ENCODE peak calls at places on chromosome 18, in four cellular contexts. One of them, this sample, is unnamed.

GRCh38 chr18:49584431-49584830 is 22.6 kb downstream of the LIPG start:
- DNase-seq in tibial nerve: no peak
- DNase-seq in H1: no peak
- DNase-seq in A549: no peak
- DNase-seq in this sample: no peak

GRCh38 chr18:26746284-26747130 is 119.0 kb downstream of the AQP4 start:
- DNase-seq in tibial nerve: no peak
- DNase-seq in A549: peak; percentile 58
- DNase-seq in H1: no peak
- DNase-seq in this sample: no peak

GRCh38 chr18:43420091-43420490 is 142.8 kb upstream of the SYT4 start:
- DNase-seq in H1: no peak
- DNase-seq in tibial nerve: no peak
- DNase-seq in A549: no peak
- DNase-seq in this sample: no peak

GRCh38 chr18:36934884-36935283 is 106.0 kb downstream of the KIAA1328 start:
- DNase-seq in A549: no peak
- DNase-seq in H1: no peak
- DNase-seq in tibial nerve: no peak
- DNase-seq in this sample: no peak

GRCh38 chr18:3623769-3624545 is 174.0 kb downstream of the TGIF1 start:
- DNase-seq in tibial nerve: peak; percentile 50
- DNase-seq in A549: peak; percentile 99
- DNase-seq in H1: no peak
- DNase-seq in this sample: peak; percentile 86

GRCh38 chr18:63025251-63025710 is 294.3 kb downstream of the BCL2 start:
- DNase-seq in H1: no peak
- DNase-seq in tibial nerve: no peak
- DNase-seq in A549: peak; percentile 5
- DNase-seq in this sample: no peak

GRCh38 chr18:53984021-53984420 is 240.4 kb downstream of the MBD2 start:
- DNase-seq in H1: no peak
- DNase-seq in A549: no peak
- DNase-seq in tibial nerve: no peak
- DNase-seq in this sample: no peak

GRCh38 chr18:6627621-6628020 is 101.9 kb upstream of the ARHGAP28 start:
- DNase-seq in tibial nerve: no peak
- DNase-seq in H1: no peak
- DNase-seq in A549: no peak
- DNase-seq in this sample: no peak

GRCh38 chr18:77653792-77654191 is 404.1 kb downstream of the GALR1 start:
- DNase-seq in tibial nerve: no peak
- DNase-seq in H1: no peak
- DNase-seq in A549: no peak
- DNase-seq in this sample: no peak

GRCh38 chr18:74249181-74249968 is 42.4 kb downstream of the CYB5A start:
- DNase-seq in A549: peak; percentile 82
- DNase-seq in tibial nerve: peak; percentile 54
- DNase-seq in H1: no peak
- DNase-seq in this sample: peak; percentile 65

GRCh38 chr18:74155276-74155675 is 7.0 kb downstream of the TIMM21 start:
- DNase-seq in A549: no peak
- DNase-seq in tibial nerve: no peak
- DNase-seq in H1: no peak
- DNase-seq in this sample: no peak

GRCh38 chr18:3454365-3455089 is 4.6 kb downstream of the TGIF1 start:
- DNase-seq in tibial nerve: peak; percentile 72
- DNase-seq in A549: peak; percentile 80
- DNase-seq in H1: no peak
- DNase-seq in this sample: no peak

GRCh38 chr18:6557470-6558245 is 142.9 kb upstream of the L3MBTL4 start:
- DNase-seq in H1: no peak
- DNase-seq in tibial nerve: peak; percentile 37
- DNase-seq in A549: no peak
- DNase-seq in this sample: peak; percentile 70

DNA sequence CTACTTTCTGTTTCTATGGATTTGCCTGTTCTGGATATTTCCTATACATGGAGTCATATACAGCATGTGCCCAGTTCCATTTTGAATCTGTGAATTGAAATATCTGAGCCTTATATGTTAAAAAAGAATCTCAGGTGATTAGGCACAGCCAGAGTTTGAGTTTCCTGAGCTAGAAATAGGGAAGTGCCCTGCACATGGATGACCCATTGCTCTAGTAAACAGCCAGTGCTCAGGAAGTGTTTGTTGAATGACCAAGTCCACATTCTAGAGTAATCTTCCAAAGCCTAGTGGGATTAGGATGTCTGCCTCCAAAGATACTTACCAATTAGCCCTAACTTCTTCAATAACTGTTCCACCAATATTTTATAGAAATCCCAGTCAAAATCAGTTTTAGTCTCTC is 165.8 kb downstream of the SETBP1 start:
- DNase-seq in A549: no peak
- DNase-seq in H1: no peak
- DNase-seq in tibial nerve: no peak
- DNase-seq in this sample: no peak
- H3K4me1 ChIP-seq in A549: no peaks in the 10 kb centered on the region
- H3K4me1 ChIP-seq in H1: no peaks in the 10 kb centered on the region
- H3K4me1 ChIP-seq in tibial nerve: no peaks in the 10 kb centered on the region
- H3K4me1 ChIP-seq in this sample: no peaks in the 10 kb centered on the region

GRCh38 chr18:11950824-11951223 is 30.5 kb upstream of the IMPA2 start:
- DNase-seq in A549: no peak
- DNase-seq in tibial nerve: no peak
- DNase-seq in H1: no peak
- DNase-seq in this sample: no peak

GRCh38 chr18:11955299-11956029 is 25.8 kb upstream of the IMPA2 start:
- DNase-seq in A549: peak; percentile 79
- DNase-seq in H1: no peak
- DNase-seq in tibial nerve: no peak
- DNase-seq in this sample: no peak

GRCh38 chr18:11956371-11957308 is 24.7 kb upstream of the IMPA2 start:
- DNase-seq in A549: no peak
- DNase-seq in H1: no peak
- DNase-seq in tibial nerve: no peak
- DNase-seq in this sample: no peak

GRCh38 chr18:11951390-11951851 is 29.9 kb upstream of the IMPA2 start:
- DNase-seq in tibial nerve: no peak
- DNase-seq in H1: no peak
- DNase-seq in A549: no peak
- DNase-seq in this sample: no peak

GRCh38 chr18:11953113-11953512 is 28.2 kb upstream of the IMPA2 start:
- DNase-seq in tibial nerve: no peak
- DNase-seq in A549: no peak
- DNase-seq in H1: no peak
- DNase-seq in this sample: no peak
- TF ChIP-seq EP300 in tibial nerve: no peak
- TF ChIP-seq EP300 in A549: no peak
- TF ChIP-seq EP300 in H1: no peak
- TF ChIP-seq EP300 in this sample: no peak

DNA sequence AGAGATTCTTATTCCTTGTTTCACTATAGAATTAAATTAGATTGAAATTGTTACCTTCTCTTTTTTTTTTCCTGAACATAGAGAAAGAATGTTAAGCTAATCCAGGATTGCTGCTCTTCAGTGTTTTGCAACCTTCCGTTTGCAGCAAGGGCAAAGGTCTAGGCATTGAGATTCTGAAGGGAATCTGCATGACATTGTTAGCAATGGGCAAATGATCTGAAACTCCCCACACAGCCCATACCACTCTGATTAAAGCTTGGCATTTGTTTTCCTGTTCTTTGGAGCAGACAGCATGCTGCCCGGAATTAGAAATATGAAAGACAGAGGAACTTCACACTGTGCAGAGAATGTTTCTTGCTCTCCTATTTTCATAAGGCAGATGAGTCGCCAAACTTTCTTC is 551.8 kb downstream of the SOCS6 start:
- DNase-seq in tibial nerve: no peak
- DNase-seq in H1: no peak
- DNase-seq in A549: no peak
- DNase-seq in this sample: no peak
- H3K27ac ChIP-seq in tibial nerve: no peak overlapping the region
- H3K27ac ChIP-seq in H1: no peak overlapping the region
- H3K27ac ChIP-seq in A549: no peak overlapping the region
- H3K27ac ChIP-seq in this sample: no peak overlapping the region

GRCh38 chr18:4869101-4869500 is 328.0 kb downstream of the AKAIN1 start:
- DNase-seq in A549: no peak
- DNase-seq in tibial nerve: no peak
- DNase-seq in H1: no peak
- DNase-seq in this sample: no peak
- H3K4me1 ChIP-seq in A549: no peaks in the 10 kb centered on the region
- H3K4me1 ChIP-seq in tibial nerve: no peaks in the 10 kb centered on the region
- H3K4me1 ChIP-seq in H1: peaks cover 2% of the 10 kb centered on the region
- H3K4me1 ChIP-seq in this sample: no peaks in the 10 kb centered on the region

GRCh38 chr18:1014951-1015627 is 110.4 kb downstream of the ADCYAP1 start:
- DNase-seq in H1: no peak
- DNase-seq in tibial nerve: no peak
- DNase-seq in A549: no peak
- DNase-seq in this sample: no peak
- TF ChIP-seq EP300 in H1: no peak
- TF ChIP-seq EP300 in tibial nerve: no peak
- TF ChIP-seq EP300 in A549: no peak
- TF ChIP-seq EP300 in this sample: no peak

GRCh38 chr18:44681611-44682010 is 923 bp downstream of the SETBP1 start:
- DNase-seq in H1: no peak
- DNase-seq in tibial nerve: no peak
- DNase-seq in A549: no peak
- DNase-seq in this sample: no peak
- H3K27ac ChIP-seq in H1: no peak overlapping the region
- H3K27ac ChIP-seq in tibial nerve: no peak overlapping the region
- H3K27ac ChIP-seq in A549: no peak overlapping the region
- H3K27ac ChIP-seq in this sample: peak overlapping the region; percentile 98

DNA sequence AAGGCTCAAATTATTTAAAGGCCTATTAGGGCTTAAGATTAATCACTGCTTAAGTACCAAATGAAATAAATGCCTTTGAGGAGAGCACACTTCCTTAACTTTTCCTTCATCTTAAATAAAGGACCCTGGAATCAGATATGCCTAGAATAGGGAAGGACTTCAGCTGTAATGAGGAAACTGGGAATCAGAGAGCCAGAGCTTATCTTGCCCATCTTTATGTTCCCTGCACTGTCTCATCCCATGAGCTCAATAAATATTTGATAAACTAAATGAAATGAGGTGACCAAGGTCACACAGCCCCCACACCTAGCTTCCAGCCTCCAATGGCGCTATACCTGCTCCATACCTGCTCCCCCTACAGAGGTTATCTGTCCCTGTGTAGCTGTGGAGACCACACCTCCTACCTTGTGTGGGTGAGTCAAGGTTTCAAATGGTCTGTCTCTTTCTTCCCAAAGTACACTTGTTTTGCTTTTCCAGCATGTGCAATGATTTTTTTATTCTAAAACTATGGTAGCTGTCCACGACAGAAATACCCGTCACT is 23.4 kb upstream of the NEDD4L start:
- DNase-seq in tibial nerve: no peak
- DNase-seq in H1: no peak
- DNase-seq in A549: no peak
- DNase-seq in this sample: no peak
- H3K4me1 ChIP-seq in tibial nerve: peaks cover 7% of the 10 kb centered on the region
- H3K4me1 ChIP-seq in H1: no peaks in the 10 kb centered on the region
- H3K4me1 ChIP-seq in A549: peaks cover 10% of the 10 kb centered on the region
- H3K4me1 ChIP-seq in this sample: no peaks in the 10 kb centered on the region

DNA sequence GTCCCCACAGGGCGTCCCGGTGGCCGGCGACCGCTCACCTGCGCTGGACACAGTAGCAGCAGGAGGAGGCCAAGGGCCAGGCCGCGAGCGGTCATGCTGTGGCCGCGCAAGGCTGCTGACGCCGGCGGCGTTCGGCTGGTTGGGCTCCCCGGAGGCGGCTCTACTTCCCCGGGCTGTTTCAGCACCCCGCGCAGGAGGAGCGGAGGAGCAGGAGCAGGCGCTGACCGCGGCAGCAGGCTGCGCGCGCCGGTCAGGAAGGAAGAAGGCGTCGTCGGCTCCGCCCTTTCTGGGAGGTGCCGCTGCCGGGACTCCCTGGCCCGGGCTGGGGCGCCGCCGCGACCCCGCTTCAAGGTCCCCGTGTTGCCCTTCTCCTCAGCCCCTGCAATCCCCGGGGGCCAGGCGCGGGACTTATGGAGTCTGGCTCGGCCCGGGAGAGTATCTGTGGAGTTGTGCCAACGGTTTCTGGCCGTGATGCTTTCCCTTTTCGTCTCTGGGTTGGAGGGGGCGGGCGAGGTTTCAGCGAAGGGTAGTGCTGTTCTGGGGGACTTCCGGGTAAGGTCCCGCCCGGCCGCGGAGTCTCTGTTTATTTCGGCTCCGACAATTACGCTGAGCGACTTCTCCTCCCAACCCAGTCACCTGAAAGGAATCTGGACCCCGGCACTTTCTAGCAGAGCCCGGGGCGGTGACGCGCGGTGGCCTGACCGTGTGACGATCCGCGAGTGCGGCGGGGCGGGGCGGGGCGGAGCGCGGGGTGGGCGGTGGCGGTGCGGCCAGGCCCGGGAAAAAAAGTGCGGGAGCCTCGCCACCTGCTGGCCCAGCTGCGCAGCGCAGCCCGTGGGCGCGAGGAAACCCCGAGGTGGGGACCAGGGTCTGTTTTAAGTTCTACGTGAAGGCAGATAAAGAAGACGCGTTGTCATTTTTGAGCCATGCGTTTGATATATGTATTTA is at the start of gene NPC1:
- DNase-seq in tibial nerve: peak; percentile 84
- DNase-seq in H1: peak; percentile 60
- DNase-seq in A549: peak; percentile 92
- DNase-seq in this sample: peak; percentile 96
- TF ChIP-seq EP300 in tibial nerve: peak; percentile 98
- TF ChIP-seq EP300 in H1: peak; percentile 37
- TF ChIP-seq EP300 in A549: no peak
- TF ChIP-seq EP300 in this sample: no peak

This sample was measured in suprapubic skin.